ENCODE peak calls at places on chromosome 15, in ten cellular contexts. Z is GF-D8, G is COR-L47, D is NCI-H510A treated with DMSO at 0.1 percent for 48 hours, F is NCI-H524, C is HFFc6, O is NCI-H2029, A is endodermal cell, E is midbrain, M is germinal center. W is an unnamed sample.
A peak's percentile ranks its signal among the peaks of the same experiment; 100 is the strongest.

GRCh38 chr15:41493205-41493901 is at the start of gene ITPKA:
- DNase-seq in Z (peak; percentile 45), G (peak; percentile 63), D (peak; percentile 76), F (peak; percentile 76), C (peak; percentile 29), O (peak; percentile 7), A (peak; percentile 91), E (peak; percentile 47), M (peak; percentile 86), W (peak; percentile 59)

GRCh38 chr15:25372298-25372697 is 66.5 kb downstream of the UBE3A start:
- DNase-seq in Z (no peak), G (no peak), D (no peak), F (no peak), C (peak; percentile 18), O (no peak), A (no peak), E (no peak), M (no peak), W (no peak)

GRCh38 chr15:66729339-66729951 is 27.4 kb downstream of the SMAD6 start:
- DNase-seq in Z (no peak), G (no peak), D (no peak), F (no peak), C (peak; percentile 43), O (no peak), A (no peak), E (peak; percentile 7), M (no peak), W (no peak)

GRCh38 chr15:52052076-52052935 is 33.3 kb downstream of the MAPK6 start:
- DNase-seq in Z (no peak), G (no peak), D (no peak), F (no peak), C (no peak), O (no peak), A (no peak), E (no peak), M (no peak), W (no peak)

GRCh38 chr15:65929573-65929972 is 60.3 kb downstream of the RAB11A start:
- DNase-seq in Z (no peak), G (no peak), D (no peak), F (no peak), C (no peak), O (no peak), A (no peak), E (no peak), M (no peak), W (no peak)

GRCh38 chr15:86139828-86140227 is 60.2 kb downstream of the AGBL1 start:
- DNase-seq in Z (no peak), G (no peak), D (no peak), F (no peak), C (no peak), O (no peak), A (peak; percentile 89), E (no peak), M (peak; percentile 28), W (no peak)

GRCh38 chr15:99614749-99615288 is 49.0 kb downstream of the MEF2A start:
- DNase-seq in Z (peak; percentile 77), G (no peak), D (no peak), F (no peak), C (no peak), O (no peak), A (no peak), E (no peak), M (no peak), W (no peak)

GRCh38 chr15:53434174-53434678 is 325.2 kb downstream of the WDR72 start:
- DNase-seq in Z (no peak), G (no peak), D (no peak), F (no peak), C (no peak), O (no peak), A (no peak), E (no peak), M (no peak), W (no peak)

GRCh38 chr15:81504170-81504905 is 130.3 kb upstream of the TMC3 start:
- DNase-seq in Z (no peak), G (no peak), D (no peak), F (no peak), C (peak; percentile 58), O (no peak), A (no peak), E (no peak), M (no peak), W (no peak)

GRCh38 chr15:69158843-69159240 is 1.6 kb upstream of the GLCE start:
- DNase-seq in Z (no peak), G (no peak), D (no peak), F (no peak), C (no peak), O (no peak), A (no peak), E (no peak), M (no peak), W (no peak)

GRCh38 chr15:101357885-101358284 is 62.8 kb upstream of the SNRPA1 start:
- DNase-seq in Z (no peak), G (no peak), D (no peak), F (no peak), C (no peak), O (no peak), A (no peak), E (no peak), M (no peak), W (no peak)

W was measured in putamen.